ENCODE peak calls at places on chromosome 9, in six cellular contexts. K is ovary, R is gastrocnemius medialis, D is tibial artery, S is OCI-LY7, C is A549. L is an unnamed sample.

GRCh38 chr9:76676857-76677256 is 87.4 kb upstream of the PCA3 start:
- DNase-seq in R (no peak), S (no peak), K (no peak), D (no peak), C (no peak), L (no peak)

GRCh38 chr9:122845116-122845515 is 16.7 kb upstream of the PDCL start:
- DNase-seq in S (no peak), D (no peak), R (no peak), K (no peak), C (no peak), L (no peak)

GRCh38 chr9:124260769-124261603 is 3.2 kb downstream of the NEK6 start:
- DNase-seq in C (peak; percentile 73), D (peak; percentile 68), K (no peak), S (peak; percentile 33), R (no peak), L (no peak)

GRCh38 chr9:133127340-133127981 is 6.4 kb upstream of the RALGDS start:
- DNase-seq in D (peak; percentile 57), K (no peak), C (no peak), S (no peak), R (peak; percentile 81), L (no peak)

GRCh38 chr9:89815061-89815902 is 210.5 kb downstream of the GADD45G start:
- DNase-seq in D (no peak), K (no peak), R (no peak), C (no peak), S (peak; percentile 18), L (no peak)

GRCh38 chr9:110731437-110732028 is 62.9 kb downstream of the MUSK start:
- DNase-seq in S (no peak), K (no peak), D (no peak), C (no peak), R (no peak), L (no peak)

GRCh38 chr9:68599826-68600225 is 59.1 kb upstream of the TMEM252 start:
- DNase-seq in K (no peak), S (no peak), C (no peak), R (no peak), D (no peak), L (no peak)

GRCh38 chr9:119412399-119412798 is 43.2 kb upstream of the BRINP1 start:
- DNase-seq in S (no peak), D (no peak), K (no peak), R (no peak), C (no peak), L (peak; percentile 75)

GRCh38 chr9:22256381-22256780 is 190.2 kb upstream of the DMRTA1 start:
- DNase-seq in R (no peak), S (no peak), K (no peak), D (no peak), C (no peak), L (no peak)

GRCh38 chr9:126842977-126843799 is 17.3 kb upstream of the ZBTB34 start:
- DNase-seq in D (no peak), R (no peak), S (no peak), C (no peak), K (no peak), L (no peak)

GRCh38 chr9:5630038-5630507 is 1.2 kb downstream of the RIC1 start:
- DNase-seq in D (no peak), K (no peak), R (no peak), C (peak; percentile 36), S (peak; percentile 56), L (no peak)

GRCh38 chr9:127444921-127445850 is 6.0 kb downstream of the RPL12 start:
- DNase-seq in D (no peak), K (no peak), C (peak; percentile 55), S (peak; percentile 20), R (no peak), L (no peak)

GRCh38 chr9:108640211-108640610 is 215.6 kb downstream of the ACTL7B start:
- DNase-seq in D (no peak), K (no peak), S (no peak), R (no peak), C (no peak), L (no peak)

GRCh38 chr9:89967527-89967926 is 362.7 kb downstream of the GADD45G start:
- DNase-seq in R (no peak), K (no peak), S (no peak), D (no peak), C (no peak), L (no peak)

GRCh38 chr9:20988916-20989315 is 42.5 kb downstream of the HACD4 start:
- DNase-seq in K (no peak), S (no peak), R (no peak), D (no peak), C (no peak), L (no peak)

GRCh38 chr9:126366366-126367011 is 39.9 kb downstream of the MVB12B start:
- DNase-seq in K (no peak), S (no peak), C (no peak), R (no peak), D (no peak), L (no peak)

GRCh38 chr9:94167055-94167346 is 82.7 kb downstream of the PTPDC1 start:
- DNase-seq in C (no peak), R (no peak), S (no peak), K (no peak), D (no peak), L (no peak)

GRCh38 chr9:117409321-117409720 is 5.5 kb downstream of the ASTN2 start:
- DNase-seq in C (no peak), R (no peak), K (no peak), D (no peak), S (no peak), L (no peak)

GRCh38 chr9:71446499-71447411 is 321.6 kb downstream of the CEMIP2 start:
- DNase-seq in R (no peak), D (no peak), C (peak; percentile 48), K (no peak), S (no peak), L (peak; percentile 54)

GRCh38 chr9:134634667-134635230 is 6.9 kb upstream of the COL5A1 start:
- DNase-seq in K (peak; percentile 6), D (peak; percentile 16), C (no peak), R (no peak), S (no peak), L (no peak)

GRCh38 chr9:135747311-135747710 is 45.3 kb downstream of the KCNT1 start:
- DNase-seq in R (no peak), D (no peak), S (no peak), K (no peak), C (no peak), L (no peak)
- H3K4me1 ChIP-seq in R (peaks cover 37% of the 10 kb centered on the region), D (no peaks in the 10 kb centered on the region), S (no peaks in the 10 kb centered on the region), K (no peaks in the 10 kb centered on the region), C (no peaks in the 10 kb centered on the region), L (no peaks in the 10 kb centered on the region)

DNA sequence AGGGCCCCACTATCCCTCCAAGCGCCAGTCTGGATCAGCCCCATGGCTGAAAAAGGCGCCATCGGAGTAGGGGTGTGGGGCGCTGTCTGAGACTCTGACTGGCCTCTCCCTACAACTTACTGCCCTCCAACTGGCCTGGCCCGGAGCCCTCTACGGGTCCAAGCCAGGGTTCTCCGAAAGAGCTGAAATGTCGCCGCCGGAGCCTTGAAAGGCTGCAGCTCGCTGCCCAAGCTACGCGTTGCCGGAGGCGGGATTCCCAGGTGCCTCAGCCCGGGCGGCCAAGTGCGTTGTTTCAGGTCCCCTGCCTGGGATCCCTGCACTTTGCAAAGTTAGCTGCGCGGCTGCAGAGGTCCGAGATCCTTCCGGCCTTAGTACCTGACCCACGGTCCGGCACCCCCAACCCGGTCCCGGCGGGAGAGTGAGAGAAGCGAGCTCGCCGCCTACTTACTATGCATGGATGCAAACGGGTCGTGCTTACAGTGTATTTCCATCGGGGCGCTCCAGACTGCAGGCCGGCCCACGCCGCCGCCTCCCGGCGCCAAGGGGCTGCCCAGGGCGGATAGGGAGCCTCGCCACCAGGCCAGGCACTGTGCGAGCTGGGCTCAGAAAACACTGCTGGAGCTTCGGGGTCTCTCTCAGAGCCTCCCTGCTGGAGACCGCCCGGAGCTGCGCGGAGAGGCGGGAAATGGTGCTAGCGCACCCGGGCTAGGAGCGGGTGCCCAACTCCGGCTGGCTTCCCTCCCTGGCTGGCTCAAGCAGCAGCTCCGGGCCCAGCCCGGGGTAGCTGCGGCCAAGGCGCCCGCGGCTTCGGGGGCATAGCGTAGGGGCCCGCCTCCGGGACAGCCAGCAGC is 7.8 kb downstream of the PAX5 start:
- DNase-seq in S (peak; percentile 47), K (no peak), C (no peak), R (no peak), D (no peak), L (no peak)
- H3K4me3 ChIP-seq in S (peak overlapping the region; percentile 88), K (no peak overlapping the region), C (peak overlapping the region; percentile 40), R (no peak overlapping the region), D (peak overlapping the region; percentile 45), L (no peak overlapping the region)

GRCh38 chr9:93107151-93107824 is 11.3 kb downstream of the CARD19 start:
- DNase-seq in S (no peak), D (peak; percentile 16), C (no peak), K (peak; percentile 14), R (no peak), L (no peak)
- H3K4me1 ChIP-seq in S (peaks cover 31% of the 10 kb centered on the region), D (peaks cover 8% of the 10 kb centered on the region), C (peaks cover 12% of the 10 kb centered on the region), K (peaks cover 2% of the 10 kb centered on the region), R (peaks cover 3% of the 10 kb centered on the region), L (no peaks in the 10 kb centered on the region)

DNA sequence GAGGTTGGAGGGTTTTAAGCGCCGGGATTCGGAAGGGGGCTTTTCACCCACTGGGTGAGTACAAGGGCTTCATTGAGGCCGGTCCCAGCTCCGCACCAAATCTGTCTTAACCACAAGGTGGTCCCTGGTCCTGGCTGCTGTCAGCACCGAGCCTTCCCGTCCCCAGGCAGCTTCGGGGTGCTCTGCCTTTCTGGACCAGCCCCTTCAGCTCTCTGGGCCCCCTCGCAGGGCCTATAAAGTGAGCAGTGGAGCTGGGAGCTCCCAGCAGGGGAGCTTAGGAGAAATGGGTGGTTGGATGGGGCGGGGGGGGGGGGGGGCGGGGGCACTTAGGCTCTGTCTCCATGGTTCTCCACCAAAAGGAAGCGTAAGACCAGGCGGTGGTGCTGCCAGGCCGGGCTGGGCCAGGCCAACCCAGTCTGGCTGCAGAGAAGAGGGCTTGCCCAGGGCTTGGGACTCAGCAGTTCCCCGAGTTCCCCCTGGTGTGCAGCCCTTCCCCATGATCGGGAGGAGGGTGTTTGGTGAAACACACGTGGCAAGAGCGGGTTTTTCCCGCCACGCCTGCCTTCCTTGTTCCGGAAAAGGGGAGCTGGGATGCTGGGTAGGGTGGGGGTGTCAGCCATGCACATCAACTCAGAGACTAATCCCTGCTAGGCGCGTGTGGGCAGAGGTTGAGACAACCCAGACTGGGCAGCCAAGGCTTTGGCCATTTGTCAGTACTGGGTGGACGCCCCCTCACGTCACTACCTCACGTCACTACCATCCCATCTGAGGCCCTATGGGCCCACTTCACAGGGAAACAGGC is 32.7 kb downstream of the PRRX2 start:
- DNase-seq in K (no peak), S (no peak), D (peak; percentile 86), C (no peak), R (no peak), L (no peak)
- H3K4me3 ChIP-seq in K (peak overlapping the region; percentile 32), S (no peak overlapping the region), D (peak overlapping the region; percentile 59), C (peak overlapping the region; percentile 64), R (peak overlapping the region; percentile 43), L (peak overlapping the region; percentile 49)

L was measured in Caco-2.